ENCODE peak calls at places on chromosomes 1 and 21, in five cellular contexts. Q is endodermal cell, K is kidney tubule cell, I is Right ventricle myocardium superior, V is HTR-8/SVneo. Y is an unnamed sample.

GRCh38 chr1:81801032-81801833 is 499 bp downstream of the ADGRL2 start:
- DNase-seq in I (peak), Q (peak), K (peak), V (peak), Y (peak)

GRCh38 chr1:6801998-6802397 is 16.7 kb downstream of the CAMTA1 start:
- DNase-seq in K (peak), V (no peak), Q (no peak), I (no peak), Y (no peak)

GRCh38 chr21:43343095-43343991 is 83.6 kb downstream of the SIK1 start:
- DNase-seq in V (no peak), I (no peak), K (peak), Q (no peak), Y (peak)

GRCh38 chr21:31781737-31782136 is 49.8 kb upstream of the SCAF4 start:
- DNase-seq in I (peak), V (peak), K (peak), Q (no peak), Y (no peak)

GRCh38 chr1:145858238-145858936 is 494 bp downstream of the PIAS3 start:
- DNase-seq in I (peak), K (peak), V (no peak), Q (peak), Y (peak)

GRCh38 chr1:203354246-203354645 is 3.3 kb upstream of the FMOD start:
- DNase-seq in Q (no peak), K (no peak), I (no peak), V (no peak), Y (no peak)

GRCh38 chr1:154221815-154222081 is 993 bp downstream of the UBAP2L start:
- DNase-seq in K (no peak), V (peak), Q (no peak), I (no peak), Y (no peak)

GRCh38 chr1:12708956-12709555 is 6.9 kb upstream of the AADACL3 start:
- DNase-seq in I (no peak), K (peak), Q (no peak), V (no peak), Y (no peak)

GRCh38 chr1:17355898-17356297 is 16.1 kb upstream of the PADI6 start:
- DNase-seq in Q (peak), K (no peak), I (no peak), V (no peak), Y (no peak)

GRCh38 chr1:62401034-62401433 is 35.8 kb upstream of the USP1 start:
- DNase-seq in K (no peak), V (no peak), I (no peak), Q (no peak), Y (peak)

GRCh38 chr21:17540530-17540929 is 27.7 kb downstream of the CXADR start:
- DNase-seq in K (no peak), V (no peak), I (no peak), Q (no peak), Y (no peak)

GRCh38 chr1:171717080-171717479 is 24.8 kb downstream of the VAMP4 start:
- DNase-seq in I (no peak), V (no peak), K (peak), Q (no peak), Y (no peak)

GRCh38 chr21:33640697-33641338 is 723 bp downstream of the CRYZL1 start:
- DNase-seq in V (no peak), K (peak), Q (peak), I (no peak), Y (no peak)

GRCh38 chr21:32757804-32758203 is 13.8 kb downstream of the PAXBP1 start:
- DNase-seq in Q (no peak), K (no peak), I (no peak), V (no peak), Y (no peak)

GRCh38 chr1:234755449-234755863 is 145.5 kb upstream of the IRF2BP2 start:
- DNase-seq in V (no peak), I (peak), Q (no peak), K (peak), Y (no peak)

GRCh38 chr1:165943198-165943597 is 115.8 kb downstream of the UCK2 start:
- DNase-seq in V (no peak), I (no peak), Q (peak), K (peak), Y (no peak)

GRCh38 chr1:182035097-182035770 is 26.3 kb downstream of the ZNF648 start:
- DNase-seq in Q (peak), V (no peak), I (no peak), K (no peak), Y (no peak)

GRCh38 chr1:65924471-65924870 is 131.8 kb downstream of the PDE4B start:
- DNase-seq in I (no peak), Q (no peak), K (peak), V (no peak), Y (no peak)

GRCh38 chr1:43034195-43034658 is 75.6 kb upstream of the SLC2A1 start:
- DNase-seq in I (no peak), V (no peak), Q (no peak), K (peak), Y (no peak)

Y was measured in ELF-1.